ENCODE peak calls at places on chromosomes 4 and X, in five cellular contexts. One of them, this sample, is unnamed.

GRCh38 chrX:43500240-43500639 is 155.9 kb upstream of the MAOA start:
- DNase-seq in adrenal gland: no peak
- DNase-seq in astrocyte of the spinal cord: no peak
- DNase-seq in foreskin fibroblast: no peak
- DNase-seq in uterus: no peak
- DNase-seq in this sample: no peak

GRCh38 chr4:78565971-78566372 is 14.4 kb downstream of the ANXA3 start:
- DNase-seq in adrenal gland: no peak
- DNase-seq in astrocyte of the spinal cord: no peak
- DNase-seq in foreskin fibroblast: peak
- DNase-seq in uterus: no peak
- DNase-seq in this sample: no peak

GRCh38 chr4:176238157-176238608 is 30.8 kb downstream of the ASB5 start:
- DNase-seq in adrenal gland: no peak
- DNase-seq in astrocyte of the spinal cord: peak
- DNase-seq in foreskin fibroblast: peak
- DNase-seq in uterus: no peak
- DNase-seq in this sample: no peak

GRCh38 chrX:11665144-11666040 is at the start of gene ARHGAP6:
- DNase-seq in adrenal gland: no peak
- DNase-seq in astrocyte of the spinal cord: peak
- DNase-seq in foreskin fibroblast: peak
- DNase-seq in uterus: peak
- DNase-seq in this sample: peak

GRCh38 chr4:140372607-140373327 is 679 bp upstream of the SCOC start:
- DNase-seq in adrenal gland: peak
- DNase-seq in astrocyte of the spinal cord: peak
- DNase-seq in foreskin fibroblast: no peak
- DNase-seq in uterus: no peak
- DNase-seq in this sample: peak

GRCh38 chrX:111244238-111244750 is 26.0 kb downstream of the CAPN6 start:
- DNase-seq in adrenal gland: no peak
- DNase-seq in astrocyte of the spinal cord: peak
- DNase-seq in foreskin fibroblast: peak
- DNase-seq in uterus: no peak
- DNase-seq in this sample: no peak

GRCh38 chr4:178137732-178138471 is 695.7 kb upstream of the AGA start:
- DNase-seq in adrenal gland: no peak
- DNase-seq in astrocyte of the spinal cord: no peak
- DNase-seq in foreskin fibroblast: no peak
- DNase-seq in uterus: no peak
- DNase-seq in this sample: no peak

GRCh38 chrX:47637546-47638195 is 7.9 kb upstream of the CFP start:
- DNase-seq in adrenal gland: no peak
- DNase-seq in astrocyte of the spinal cord: peak
- DNase-seq in foreskin fibroblast: no peak
- DNase-seq in uterus: no peak
- DNase-seq in this sample: peak

GRCh38 chr4:89298788-89299152 is 8.8 kb downstream of the GPRIN3 start:
- DNase-seq in adrenal gland: no peak
- DNase-seq in astrocyte of the spinal cord: peak
- DNase-seq in foreskin fibroblast: no peak
- DNase-seq in uterus: no peak
- DNase-seq in this sample: no peak

GRCh38 chrX:8873102-8873501 is 71.9 kb upstream of the FAM9A start:
- DNase-seq in adrenal gland: no peak
- DNase-seq in astrocyte of the spinal cord: no peak
- DNase-seq in foreskin fibroblast: no peak
- DNase-seq in uterus: no peak
- DNase-seq in this sample: no peak

GRCh38 chr4:6362896-6363295 is 93.2 kb downstream of the WFS1 start:
- DNase-seq in adrenal gland: peak
- DNase-seq in astrocyte of the spinal cord: no peak
- DNase-seq in foreskin fibroblast: peak
- DNase-seq in uterus: no peak
- DNase-seq in this sample: no peak

GRCh38 chr4:142850478-142850877 is 4.4 kb upstream of the INPP4B start:
- DNase-seq in adrenal gland: no peak
- DNase-seq in astrocyte of the spinal cord: no peak
- DNase-seq in foreskin fibroblast: no peak
- DNase-seq in uterus: no peak
- DNase-seq in this sample: no peak
- TF ChIP-seq CTCF in adrenal gland: no peak
- TF ChIP-seq CTCF in astrocyte of the spinal cord: peak
- TF ChIP-seq CTCF in foreskin fibroblast: peak
- TF ChIP-seq CTCF in uterus: no peak
- TF ChIP-seq CTCF in this sample: peak

GRCh38 chrX:129754266-129755024 is 15.7 kb downstream of the XPNPEP2 start:
- DNase-seq in adrenal gland: no peak
- DNase-seq in astrocyte of the spinal cord: no peak
- DNase-seq in foreskin fibroblast: no peak
- DNase-seq in uterus: no peak
- DNase-seq in this sample: no peak
- TF ChIP-seq CTCF in adrenal gland: no peak
- TF ChIP-seq CTCF in astrocyte of the spinal cord: no peak
- TF ChIP-seq CTCF in foreskin fibroblast: peak
- TF ChIP-seq CTCF in uterus: no peak
- TF ChIP-seq CTCF in this sample: no peak

GRCh38 chrX:125205084-125205917 is 114.4 kb upstream of the TEX13C start:
- DNase-seq in adrenal gland: peak
- DNase-seq in astrocyte of the spinal cord: peak
- DNase-seq in foreskin fibroblast: no peak
- DNase-seq in uterus: peak
- DNase-seq in this sample: peak
- TF ChIP-seq CTCF in adrenal gland: no peak
- TF ChIP-seq CTCF in astrocyte of the spinal cord: peak
- TF ChIP-seq CTCF in foreskin fibroblast: no peak
- TF ChIP-seq CTCF in uterus: no peak
- TF ChIP-seq CTCF in this sample: no peak

GRCh38 chr4:172619798-172620197 is 548.8 kb upstream of the GALNT7 start:
- DNase-seq in adrenal gland: no peak
- DNase-seq in astrocyte of the spinal cord: no peak
- DNase-seq in foreskin fibroblast: no peak
- DNase-seq in uterus: no peak
- DNase-seq in this sample: no peak
- TF ChIP-seq CTCF in adrenal gland: no peak
- TF ChIP-seq CTCF in astrocyte of the spinal cord: no peak
- TF ChIP-seq CTCF in foreskin fibroblast: no peak
- TF ChIP-seq CTCF in uterus: no peak
- TF ChIP-seq CTCF in this sample: no peak

GRCh38 chr4:25993564-25994185 is 79.7 kb downstream of the SMIM20 start:
- DNase-seq in adrenal gland: no peak
- DNase-seq in astrocyte of the spinal cord: no peak
- DNase-seq in foreskin fibroblast: no peak
- DNase-seq in uterus: no peak
- DNase-seq in this sample: peak
- TF ChIP-seq CTCF in adrenal gland: peak
- TF ChIP-seq CTCF in astrocyte of the spinal cord: no peak
- TF ChIP-seq CTCF in foreskin fibroblast: peak
- TF ChIP-seq CTCF in uterus: no peak
- TF ChIP-seq CTCF in this sample: no peak

GRCh38 chr4:100742045-100742444 is 224.2 kb upstream of the EMCN start:
- DNase-seq in adrenal gland: no peak
- DNase-seq in astrocyte of the spinal cord: peak
- DNase-seq in foreskin fibroblast: peak
- DNase-seq in uterus: no peak
- DNase-seq in this sample: peak
- TF ChIP-seq CTCF in adrenal gland: peak
- TF ChIP-seq CTCF in astrocyte of the spinal cord: peak
- TF ChIP-seq CTCF in foreskin fibroblast: peak
- TF ChIP-seq CTCF in uterus: no peak
- TF ChIP-seq CTCF in this sample: no peak

GRCh38 chrX:136168929-136169735 is 21.8 kb downstream of the FHL1 start:
- DNase-seq in adrenal gland: peak
- DNase-seq in astrocyte of the spinal cord: peak
- DNase-seq in foreskin fibroblast: peak
- DNase-seq in uterus: peak
- DNase-seq in this sample: peak
- TF ChIP-seq CTCF in adrenal gland: no peak
- TF ChIP-seq CTCF in astrocyte of the spinal cord: no peak
- TF ChIP-seq CTCF in foreskin fibroblast: no peak
- TF ChIP-seq CTCF in uterus: no peak
- TF ChIP-seq CTCF in this sample: no peak

DNA sequence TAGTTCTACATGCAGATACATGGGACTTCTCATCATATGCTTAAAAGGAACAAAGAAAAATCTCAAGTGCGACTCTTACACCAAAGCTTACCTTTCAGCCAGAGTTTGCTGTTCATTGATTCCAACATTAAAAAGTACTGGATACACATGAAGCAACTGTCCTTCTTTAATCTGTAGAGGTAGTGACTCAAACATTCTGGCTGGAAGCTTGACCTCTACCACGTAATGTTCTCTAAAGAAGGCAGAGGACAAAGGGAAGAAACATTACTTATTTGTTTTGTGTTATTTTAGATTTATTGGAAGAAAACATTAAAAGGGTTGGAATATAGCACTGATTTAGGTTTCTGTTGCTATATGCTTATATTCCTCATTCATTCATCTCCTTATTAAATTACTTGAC is 476.1 kb downstream of the IL15 start:
- DNase-seq in adrenal gland: peak
- DNase-seq in astrocyte of the spinal cord: no peak
- DNase-seq in foreskin fibroblast: no peak
- DNase-seq in uterus: no peak
- DNase-seq in this sample: no peak
- TF ChIP-seq CTCF in adrenal gland: no peak
- TF ChIP-seq CTCF in astrocyte of the spinal cord: no peak
- TF ChIP-seq CTCF in foreskin fibroblast: no peak
- TF ChIP-seq CTCF in uterus: no peak
- TF ChIP-seq CTCF in this sample: no peak

GRCh38 chrX:52934704-52935468 is 23.4 kb downstream of the FAM156A start:
- DNase-seq in adrenal gland: peak
- DNase-seq in astrocyte of the spinal cord: peak
- DNase-seq in foreskin fibroblast: peak
- DNase-seq in uterus: peak
- DNase-seq in this sample: peak
- TF ChIP-seq CTCF in adrenal gland: peak
- TF ChIP-seq CTCF in astrocyte of the spinal cord: peak
- TF ChIP-seq CTCF in foreskin fibroblast: peak
- TF ChIP-seq CTCF in uterus: peak
- TF ChIP-seq CTCF in this sample: peak

GRCh38 chr4:183098080-183098722 is 856 bp upstream of the WWC2 start:
- DNase-seq in adrenal gland: peak
- DNase-seq in astrocyte of the spinal cord: peak
- DNase-seq in foreskin fibroblast: peak
- DNase-seq in uterus: peak
- DNase-seq in this sample: peak

GRCh38 chr4:183100827-183101226 is 1.8 kb downstream of the WWC2 start:
- DNase-seq in adrenal gland: no peak
- DNase-seq in astrocyte of the spinal cord: no peak
- DNase-seq in foreskin fibroblast: no peak
- DNase-seq in uterus: no peak
- DNase-seq in this sample: no peak

GRCh38 chr4:183100298-183100599 is 1.2 kb downstream of the WWC2 start:
- DNase-seq in adrenal gland: no peak
- DNase-seq in astrocyte of the spinal cord: no peak
- DNase-seq in foreskin fibroblast: no peak
- DNase-seq in uterus: no peak
- DNase-seq in this sample: no peak

GRCh38 chr4:183098723-183099536 is at the start of gene WWC2:
- DNase-seq in adrenal gland: peak
- DNase-seq in astrocyte of the spinal cord: peak
- DNase-seq in foreskin fibroblast: peak
- DNase-seq in uterus: peak
- DNase-seq in this sample: peak

GRCh38 chr4:183099537-183100297 is 660 bp downstream of the WWC2 start:
- DNase-seq in adrenal gland: peak
- DNase-seq in astrocyte of the spinal cord: no peak
- DNase-seq in foreskin fibroblast: no peak
- DNase-seq in uterus: peak
- DNase-seq in this sample: peak
- TF ChIP-seq CTCF in adrenal gland: no peak
- TF ChIP-seq CTCF in astrocyte of the spinal cord: peak
- TF ChIP-seq CTCF in foreskin fibroblast: no peak
- TF ChIP-seq CTCF in uterus: no peak
- TF ChIP-seq CTCF in this sample: no peak